ENCODE peak calls at places on chromosomes 11 and 22, in six cellular contexts. G is HL-60; F is M059J; J is stimulated activated naive B cell treated with anti-CD40 and anti-IgM and Interleukin-4, amounts not matched to agents 10 μg/mL and 1 μg/mL and 100 μg/mL, for 72 hours; R is right atrium auricular region; A is AG08395. B is an unnamed sample.
A peak's percentile ranks its signal among the peaks of the same experiment; 100 is the strongest.

GRCh38 chr22:23086787-23087186 is 16.5 kb downstream of the GNAZ start:
- DNase-seq in G (peak; percentile 24), F (no peak), J (no peak), R (no peak), A (no peak), B (no peak)

GRCh38 chr11:72491001-72491400 is 56.7 kb upstream of the CLPB start:
- DNase-seq in G (no peak), F (no peak), J (no peak), R (no peak), A (no peak), B (peak; percentile 3)

GRCh38 chr11:61683961-61684869 is 4.0 kb downstream of the DAGLA start:
- DNase-seq in G (no peak), F (peak; percentile 80), J (no peak), R (no peak), A (no peak), B (no peak)

GRCh38 chr11:76839326-76839725 is 21.4 kb upstream of the ACER3 start:
- DNase-seq in G (no peak), F (peak; percentile 32), J (no peak), R (no peak), A (no peak), B (no peak)

GRCh38 chr11:11344045-11344444 is 9.0 kb downstream of the CSNK2A3 start:
- DNase-seq in G (no peak), F (no peak), J (no peak), R (no peak), A (no peak), B (no peak)

GRCh38 chr11:1504581-1505290 is 18.2 kb upstream of the MOB2 start:
- DNase-seq in G (no peak), F (no peak), J (no peak), R (no peak), A (no peak), B (no peak)

GRCh38 chr11:105298630-105299029 is 159.1 kb upstream of the CARD18 start:
- DNase-seq in G (no peak), F (peak; percentile 68), J (no peak), R (no peak), A (peak; percentile 10), B (peak; percentile 8)

GRCh38 chr11:113114452-113115027 is 153.3 kb downstream of the NCAM1 start:
- DNase-seq in G (peak; percentile 38), F (peak; percentile 18), J (no peak), R (peak; percentile 71), A (peak; percentile 69), B (peak; percentile 60)

GRCh38 chr11:124880958-124881357 is 15.7 kb downstream of the ROBO3 start:
- DNase-seq in G (no peak), F (no peak), J (no peak), R (no peak), A (no peak), B (no peak)

GRCh38 chr11:117562111-117562510 is 234.5 kb downstream of the CEP164 start:
- DNase-seq in G (no peak), F (no peak), J (no peak), R (no peak), A (no peak), B (no peak)

GRCh38 chr11:46731545-46731944 is 12.5 kb downstream of the F2 start:
- DNase-seq in G (no peak), F (no peak), J (no peak), R (no peak), A (no peak), B (no peak)

GRCh38 chr11:4203603-4204360 is 109.2 kb downstream of the RRM1 start:
- DNase-seq in G (no peak), F (no peak), J (no peak), R (no peak), A (no peak), B (no peak)

GRCh38 chr11:35734669-35735068 is 72.1 kb downstream of the TRIM44 start:
- DNase-seq in G (no peak), F (no peak), J (no peak), R (no peak), A (no peak), B (no peak)

GRCh38 chr11:72135891-72136676 is 559 bp downstream of the FOLR3 start:
- DNase-seq in G (no peak), F (no peak), J (no peak), R (no peak), A (no peak), B (no peak)

GRCh38 chr11:47412152-47412746 is 3.9 kb downstream of the SLC39A13 start:
- DNase-seq in G (peak; percentile 65), F (peak; percentile 38), J (peak; percentile 39), R (no peak), A (no peak), B (peak; percentile 56)

GRCh38 chr22:31244044-31244942 is 32.2 kb downstream of the LIMK2 start:
- DNase-seq in G (no peak), F (peak; percentile 83), J (no peak), R (no peak), A (peak; percentile 90), B (peak; percentile 94)

GRCh38 chr11:10387209-10388083 is 67.6 kb upstream of the AMPD3 start:
- DNase-seq in G (no peak), F (peak; percentile 93), J (no peak), R (peak; percentile 83), A (peak; percentile 80), B (no peak)

B was measured in mesenchymal stem cell.